ENCODE peak calls at places on chromosomes 7 and 10, in four cellular contexts. One of them, this sample, is unnamed.

GRCh38 chr10:3172081-3172445 is 519 bp downstream of the PITRM1 start:
- DNase-seq in choroid plexus epithelial cell: peak
- DNase-seq in GM06990: no peak
- DNase-seq in Caco-2: peak
- DNase-seq in this sample: no peak

GRCh38 chr10:4199196-4199595 is 414.2 kb upstream of the KLF6 start:
- DNase-seq in Caco-2: no peak
- DNase-seq in GM06990: no peak
- DNase-seq in choroid plexus epithelial cell: no peak
- DNase-seq in this sample: no peak

GRCh38 chr10:1047937-1048336 is 982 bp downstream of the IDI1 start:
- DNase-seq in choroid plexus epithelial cell: no peak
- DNase-seq in Caco-2: no peak
- DNase-seq in GM06990: no peak
- DNase-seq in this sample: no peak

GRCh38 chr10:76649723-76650127 is 987.9 kb downstream of the KCNMA1 start:
- DNase-seq in GM06990: no peak
- DNase-seq in Caco-2: peak
- DNase-seq in choroid plexus epithelial cell: peak
- DNase-seq in this sample: no peak

GRCh38 chr10:132329565-132330485 is 2.2 kb upstream of the LRRC27 start:
- DNase-seq in Caco-2: no peak
- DNase-seq in choroid plexus epithelial cell: peak
- DNase-seq in GM06990: no peak
- DNase-seq in this sample: peak

GRCh38 chr10:84395581-84395980 is 67.2 kb downstream of the CCSER2 start:
- DNase-seq in Caco-2: no peak
- DNase-seq in choroid plexus epithelial cell: no peak
- DNase-seq in GM06990: no peak
- DNase-seq in this sample: no peak

GRCh38 chr10:50594012-50594411 is 29.7 kb downstream of the SGMS1 start:
- DNase-seq in Caco-2: no peak
- DNase-seq in GM06990: no peak
- DNase-seq in choroid plexus epithelial cell: peak
- DNase-seq in this sample: no peak

GRCh38 chr10:15433850-15434537 is 62.9 kb upstream of the FAM171A1 start:
- DNase-seq in GM06990: no peak
- DNase-seq in Caco-2: no peak
- DNase-seq in choroid plexus epithelial cell: peak
- DNase-seq in this sample: peak

GRCh38 chr7:37516610-37517108 is 68.0 kb upstream of the ELMO1 start:
- DNase-seq in choroid plexus epithelial cell: no peak
- DNase-seq in Caco-2: no peak
- DNase-seq in GM06990: no peak
- DNase-seq in this sample: no peak

GRCh38 chr7:69436944-69437343 is 161.3 kb upstream of the AUTS2 start:
- DNase-seq in Caco-2: no peak
- DNase-seq in GM06990: no peak
- DNase-seq in choroid plexus epithelial cell: no peak
- DNase-seq in this sample: no peak

GRCh38 chr7:94344826-94345225 is 49.9 kb upstream of the COL1A2 start:
- DNase-seq in Caco-2: no peak
- DNase-seq in GM06990: no peak
- DNase-seq in choroid plexus epithelial cell: peak
- DNase-seq in this sample: no peak

GRCh38 chr10:119216137-119216536 is 8.8 kb downstream of the GRK5 start:
- DNase-seq in GM06990: no peak
- DNase-seq in Caco-2: no peak
- DNase-seq in choroid plexus epithelial cell: no peak
- DNase-seq in this sample: no peak

GRCh38 chr10:30231071-30231652 is 117.9 kb downstream of the MTPAP start:
- DNase-seq in GM06990: no peak
- DNase-seq in choroid plexus epithelial cell: no peak
- DNase-seq in Caco-2: no peak
- DNase-seq in this sample: no peak

GRCh38 chr10:30238836-30239235 is 110.2 kb downstream of the MTPAP start:
- DNase-seq in GM06990: no peak
- DNase-seq in choroid plexus epithelial cell: no peak
- DNase-seq in Caco-2: no peak
- DNase-seq in this sample: no peak

GRCh38 chr10:30228638-30229037 is 120.4 kb downstream of the MTPAP start:
- DNase-seq in GM06990: no peak
- DNase-seq in choroid plexus epithelial cell: no peak
- DNase-seq in Caco-2: no peak
- DNase-seq in this sample: no peak

GRCh38 chr10:30231709-30232108 is 117.4 kb downstream of the MTPAP start:
- DNase-seq in GM06990: no peak
- DNase-seq in Caco-2: no peak
- DNase-seq in choroid plexus epithelial cell: no peak
- DNase-seq in this sample: no peak

DNA sequence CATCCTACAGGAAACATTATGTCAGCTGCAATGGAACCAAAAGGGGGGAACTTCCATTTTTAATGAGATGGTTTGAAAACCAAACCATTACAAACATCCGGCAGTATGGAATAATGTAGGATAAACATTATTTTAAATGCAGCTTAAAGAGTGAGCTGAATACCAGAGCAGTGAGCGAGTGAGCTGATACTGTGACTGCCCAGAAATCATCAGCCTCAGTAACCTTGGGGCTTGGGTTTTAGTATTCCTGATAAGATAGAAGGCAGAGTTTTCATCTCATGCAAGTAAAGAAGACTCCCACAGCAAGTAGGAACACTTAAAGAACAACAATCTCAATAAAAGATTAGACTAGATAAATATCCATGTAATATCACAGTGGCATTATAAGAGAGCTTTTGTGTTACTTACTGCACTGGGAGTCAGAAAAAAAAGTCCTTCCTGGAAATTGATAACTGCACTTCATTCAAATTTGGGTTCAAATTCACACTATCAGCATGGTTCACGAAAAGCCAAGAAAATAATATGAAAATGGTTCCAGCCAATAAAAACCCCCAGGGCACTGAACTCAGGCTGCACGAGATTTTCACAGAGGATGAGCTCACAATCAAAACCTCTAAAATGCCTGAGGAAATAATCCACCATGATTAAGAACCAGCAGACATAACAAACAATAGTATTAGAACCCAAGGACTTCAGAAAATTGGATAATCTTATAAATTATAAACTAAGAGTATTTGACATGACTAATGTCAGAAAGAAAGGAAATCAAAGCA is 115.7 kb downstream of the MTPAP start:
- DNase-seq in GM06990: no peak
- DNase-seq in choroid plexus epithelial cell: no peak
- DNase-seq in Caco-2: no peak
- DNase-seq in this sample: no peak
- TF ChIP-seq CTCF in GM06990: no peak
- TF ChIP-seq CTCF in choroid plexus epithelial cell: no peak
- TF ChIP-seq CTCF in Caco-2: no peak
- TF ChIP-seq CTCF in this sample: no peak

GRCh38 chr7:20270371-20270770 is 53.2 kb upstream of the MACC1 start:
- DNase-seq in choroid plexus epithelial cell: no peak
- DNase-seq in Caco-2: no peak
- DNase-seq in GM06990: no peak
- DNase-seq in this sample: no peak

GRCh38 chr7:20264623-20265022 is 47.4 kb upstream of the MACC1 start:
- DNase-seq in Caco-2: no peak
- DNase-seq in GM06990: no peak
- DNase-seq in choroid plexus epithelial cell: no peak
- DNase-seq in this sample: no peak

GRCh38 chr7:20268832-20269231 is 51.6 kb upstream of the MACC1 start:
- DNase-seq in Caco-2: no peak
- DNase-seq in GM06990: no peak
- DNase-seq in choroid plexus epithelial cell: peak
- DNase-seq in this sample: no peak

GRCh38 chr7:20269726-20270125 is 52.5 kb upstream of the MACC1 start:
- DNase-seq in choroid plexus epithelial cell: peak
- DNase-seq in GM06990: no peak
- DNase-seq in Caco-2: no peak
- DNase-seq in this sample: no peak

DNA sequence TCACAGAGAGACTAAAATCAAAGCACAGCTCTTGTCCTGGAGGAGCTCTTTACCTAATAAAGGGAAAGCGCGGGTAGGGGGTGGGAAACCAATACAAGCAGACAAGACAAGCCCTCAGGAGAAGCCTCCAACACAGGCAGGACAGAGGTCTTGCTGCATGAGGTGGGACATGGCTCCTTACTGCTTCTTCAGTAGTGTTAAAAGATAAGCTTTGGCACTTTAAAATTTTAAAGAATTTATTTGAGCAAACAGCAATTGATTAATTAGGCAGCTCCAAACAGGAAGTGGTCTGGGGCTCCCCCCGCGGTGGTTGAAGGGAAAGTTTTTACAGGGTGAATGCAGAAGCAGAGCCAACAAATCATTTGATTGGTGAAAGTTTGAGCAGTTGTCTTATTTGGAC is 50.3 kb upstream of the MACC1 start:
- DNase-seq in Caco-2: no peak
- DNase-seq in choroid plexus epithelial cell: peak
- DNase-seq in GM06990: no peak
- DNase-seq in this sample: no peak
- TF ChIP-seq CTCF in Caco-2: no peak
- TF ChIP-seq CTCF in choroid plexus epithelial cell: peak
- TF ChIP-seq CTCF in GM06990: no peak
- TF ChIP-seq CTCF in this sample: peak

DNA sequence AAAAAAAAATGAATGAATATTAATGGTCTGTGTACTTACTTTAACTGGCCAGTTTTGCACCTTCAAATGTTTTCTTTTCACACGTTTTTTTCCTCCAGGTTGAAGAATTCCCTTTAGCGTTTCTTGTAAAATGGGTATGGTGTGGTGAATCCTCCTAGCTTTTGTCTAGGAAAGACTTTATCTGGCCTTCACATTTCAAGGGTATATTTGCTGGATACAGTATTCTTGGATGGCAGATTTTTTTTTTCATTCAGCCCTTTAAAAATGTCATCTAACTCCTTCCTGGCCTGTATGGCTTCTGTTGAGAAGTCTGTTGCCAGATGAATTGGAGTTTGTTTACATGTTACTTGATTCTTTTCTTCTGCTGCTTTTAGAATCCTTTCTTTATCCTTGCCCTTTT is 10.1 kb downstream of the SLC25A40 start:
- DNase-seq in Caco-2: no peak
- DNase-seq in GM06990: no peak
- DNase-seq in choroid plexus epithelial cell: no peak
- DNase-seq in this sample: no peak
- TF ChIP-seq CTCF in Caco-2: no peak
- TF ChIP-seq CTCF in GM06990: no peak
- TF ChIP-seq CTCF in choroid plexus epithelial cell: no peak
- TF ChIP-seq CTCF in this sample: no peak

GRCh38 chr10:71814923-71815411 is 36.1 kb downstream of the PSAP start:
- DNase-seq in choroid plexus epithelial cell: no peak
- DNase-seq in GM06990: no peak
- DNase-seq in Caco-2: no peak
- DNase-seq in this sample: no peak
- TF ChIP-seq CTCF in choroid plexus epithelial cell: peak
- TF ChIP-seq CTCF in GM06990: no peak
- TF ChIP-seq CTCF in Caco-2: peak
- TF ChIP-seq CTCF in this sample: no peak

This sample was measured in GM13977.